ENCODE peak calls at places on chromosome 4, in five cellular contexts. T, J, W, C and N are unnamed samples.

GRCh38 chr4:177008071-177008835 is 215.5 kb upstream of the VEGFC start:
- DNase-seq in T (no peak), J (no peak), W (no peak), C (no peak), N (no peak)

GRCh38 chr4:133147365-133147821 is 1.7 kb upstream of the PCDH10 start:
- DNase-seq in T (no peak), J (no peak), W (no peak), C (peak; percentile 10), N (no peak)

GRCh38 chr4:85929926-85930325 is 429.9 kb downstream of the MAPK10 start:
- DNase-seq in T (no peak), J (peak; percentile 42), W (no peak), C (peak; percentile 40), N (no peak)

GRCh38 chr4:106773106-106773905 is 262.8 kb downstream of the DKK2 start:
- DNase-seq in T (no peak), J (no peak), W (no peak), C (no peak), N (no peak)

GRCh38 chr4:42371306-42372063 is 25.8 kb upstream of the SHISA3 start:
- DNase-seq in T (no peak), J (no peak), W (no peak), C (peak; percentile 57), N (no peak)

GRCh38 chr4:108834787-108835384 is 72.0 kb upstream of the ETNPPL start:
- DNase-seq in T (no peak), J (no peak), W (no peak), C (peak; percentile 53), N (no peak)

GRCh38 chr4:53132117-53132889 is 233.6 kb downstream of the SCFD2 start:
- DNase-seq in T (no peak), J (no peak), W (no peak), C (no peak), N (no peak)

GRCh38 chr4:137414802-137415201 is 117.5 kb downstream of the PCDH18 start:
- DNase-seq in T (no peak), J (no peak), W (no peak), C (no peak), N (no peak)

GRCh38 chr4:73762409-73762808 is 22.0 kb downstream of the CXCL8 start:
- DNase-seq in T (no peak), J (no peak), W (no peak), C (no peak), N (no peak)

GRCh38 chr4:39910064-39910463 is 67.6 kb downstream of the PDS5A start:
- DNase-seq in T (no peak), J (no peak), W (no peak), C (no peak), N (no peak)

GRCh38 chr4:113591982-113592381 is 169.6 kb downstream of the CAMK2D start:
- DNase-seq in T (no peak), J (no peak), W (no peak), C (no peak), N (no peak)

GRCh38 chr4:42655921-42656735 is 777 bp downstream of the ATP8A1 start:
- DNase-seq in T (peak; percentile 32), J (peak; percentile 51), W (peak; percentile 36), C (peak; percentile 37), N (no peak)

GRCh38 chr4:163679189-163679588 is 184.7 kb downstream of the TMA16 start:
- DNase-seq in T (no peak), J (no peak), W (no peak), C (peak; percentile 13), N (no peak)

GRCh38 chr4:36285784-36286480 is 4.5 kb downstream of the DTHD1 start:
- DNase-seq in T (no peak), J (no peak), W (no peak), C (no peak), N (no peak)

GRCh38 chr4:105994061-105994460 is 98.8 kb downstream of the NPNT start:
- DNase-seq in T (no peak), J (no peak), W (no peak), C (no peak), N (no peak)

GRCh38 chr4:1985287-1985686 is 23.5 kb downstream of the NELFA start:
- DNase-seq in T (no peak), J (no peak), W (no peak), C (no peak), N (no peak)

GRCh38 chr4:102537280-102537679 is 36.1 kb downstream of the NFKB1 start:
- DNase-seq in T (no peak), J (no peak), W (no peak), C (no peak), N (no peak)

GRCh38 chr4:148152868-148153630 is 289.2 kb downstream of the NR3C2 start:
- DNase-seq in T (no peak), J (no peak), W (no peak), C (no peak), N (no peak)

GRCh38 chr4:177391953-177392352 is 50.3 kb downstream of the AGA start:
- DNase-seq in T (no peak), J (no peak), W (no peak), C (no peak), N (no peak)

GRCh38 chr4:10066206-10066605 is 44.9 kb upstream of the SLC2A9 start:
- DNase-seq in T (no peak), J (no peak), W (no peak), C (no peak), N (no peak)

GRCh38 chr4:89486042-89486441 is 178.4 kb upstream of the GPRIN3 start:
- DNase-seq in T (no peak), J (no peak), W (no peak), C (peak; percentile 43), N (no peak)

GRCh38 chr4:8747467-8747841 is 124.2 kb downstream of the HMX1 start:
- DNase-seq in T (no peak), J (no peak), W (no peak), C (no peak), N (no peak)

GRCh38 chr4:8101213-8101781 is 57.3 kb downstream of the ABLIM2 start:
- DNase-seq in T (peak; percentile 99), J (peak; percentile 66), W (no peak), C (peak; percentile 65), N (no peak)

GRCh38 chr4:77151246-77151645 is 5.8 kb upstream of the CCNG2 start:
- DNase-seq in T (no peak), J (no peak), W (no peak), C (no peak), N (no peak)

GRCh38 chr4:20126906-20127305 is 124.8 kb upstream of the SLIT2 start:
- DNase-seq in T (no peak), J (no peak), W (no peak), C (no peak), N (no peak)

GRCh38 chr4:76155979-76156378 is 7.8 kb upstream of the NUP54 start:
- DNase-seq in T (no peak), J (no peak), W (no peak), C (no peak), N (no peak)

GRCh38 chr4:123463869-123464268 is 67.3 kb downstream of the SPRY1 start:
- DNase-seq in T (no peak), J (no peak), W (no peak), C (no peak), N (no peak)
- TF ChIP-seq CTCF in T (no peak), J (no peak), W (no peak), C (no peak), N (no peak)

GRCh38 chr4:140943887-140944515 is 187.8 kb upstream of the TBC1D9 start:
- DNase-seq in T (no peak), J (no peak), W (no peak), C (no peak), N (no peak)

GRCh38 chr4:140940589-140940988 is 184.4 kb upstream of the TBC1D9 start:
- DNase-seq in T (no peak), J (no peak), W (no peak), C (no peak), N (no peak)

GRCh38 chr4:140944539-140944938 is 188.4 kb upstream of the TBC1D9 start:
- DNase-seq in T (no peak), J (no peak), W (no peak), C (no peak), N (no peak)

GRCh38 chr4:140947507-140947906 is 185.8 kb downstream of the RNF150 start:
- DNase-seq in T (no peak), J (no peak), W (peak; percentile 58), C (no peak), N (no peak)

GRCh38 chr4:140943486-140943885 is 187.3 kb upstream of the TBC1D9 start:
- DNase-seq in T (no peak), J (no peak), W (no peak), C (no peak), N (no peak)
- H3K4me1 ChIP-seq in T (peaks cover 6% of the 10 kb centered on the region), J (no peaks in the 10 kb centered on the region), W (peaks cover 30% of the 10 kb centered on the region), C (peaks cover 7% of the 10 kb centered on the region), N (no peaks in the 10 kb centered on the region)

GRCh38 chr4:70705856-70706461 is 15.8 kb upstream of the RUFY3 start:
- DNase-seq in T (no peak), J (no peak), W (no peak), C (no peak), N (no peak)

GRCh38 chr4:70705146-70705855 is 16.5 kb upstream of the RUFY3 start:
- DNase-seq in T (peak; percentile 62), J (peak; percentile 77), W (peak; percentile 83), C (peak; percentile 84), N (peak; percentile 59)

GRCh38 chr4:70706516-70706915 is 15.2 kb upstream of the RUFY3 start:
- DNase-seq in T (no peak), J (no peak), W (no peak), C (no peak), N (peak; percentile 48)

GRCh38 chr4:70703695-70704332 is 15.5 kb downstream of the UTP3 start:
- DNase-seq in T (no peak), J (no peak), W (no peak), C (peak; percentile 12), N (no peak)

GRCh38 chr4:70704333-70705145 is 16.2 kb downstream of the UTP3 start:
- DNase-seq in T (peak; percentile 65), J (peak; percentile 85), W (peak; percentile 91), C (peak; percentile 95), N (peak; percentile 42)
- TF ChIP-seq CTCF in T (no peak), J (no peak), W (peak; percentile 37), C (peak; percentile 57), N (peak; percentile 44)

GRCh38 chr4:152536545-152537182 is 772 bp upstream of the FBXW7 start:
- DNase-seq in T (no peak), J (peak; percentile 35), W (no peak), C (peak; percentile 83), N (peak; percentile 35)

GRCh38 chr4:152535236-152535902 is 523 bp downstream of the FBXW7 start:
- DNase-seq in T (no peak), J (no peak), W (peak; percentile 41), C (peak; percentile 42), N (no peak)

GRCh38 chr4:152535903-152536544 is at the start of gene FBXW7:
- DNase-seq in T (peak; percentile 96), J (peak; percentile 100), W (peak; percentile 99), C (peak; percentile 99), N (peak; percentile 91)

GRCh38 chr4:152537881-152538280 is 2.0 kb upstream of the FBXW7 start:
- DNase-seq in T (no peak), J (no peak), W (no peak), C (no peak), N (no peak)

DNA sequence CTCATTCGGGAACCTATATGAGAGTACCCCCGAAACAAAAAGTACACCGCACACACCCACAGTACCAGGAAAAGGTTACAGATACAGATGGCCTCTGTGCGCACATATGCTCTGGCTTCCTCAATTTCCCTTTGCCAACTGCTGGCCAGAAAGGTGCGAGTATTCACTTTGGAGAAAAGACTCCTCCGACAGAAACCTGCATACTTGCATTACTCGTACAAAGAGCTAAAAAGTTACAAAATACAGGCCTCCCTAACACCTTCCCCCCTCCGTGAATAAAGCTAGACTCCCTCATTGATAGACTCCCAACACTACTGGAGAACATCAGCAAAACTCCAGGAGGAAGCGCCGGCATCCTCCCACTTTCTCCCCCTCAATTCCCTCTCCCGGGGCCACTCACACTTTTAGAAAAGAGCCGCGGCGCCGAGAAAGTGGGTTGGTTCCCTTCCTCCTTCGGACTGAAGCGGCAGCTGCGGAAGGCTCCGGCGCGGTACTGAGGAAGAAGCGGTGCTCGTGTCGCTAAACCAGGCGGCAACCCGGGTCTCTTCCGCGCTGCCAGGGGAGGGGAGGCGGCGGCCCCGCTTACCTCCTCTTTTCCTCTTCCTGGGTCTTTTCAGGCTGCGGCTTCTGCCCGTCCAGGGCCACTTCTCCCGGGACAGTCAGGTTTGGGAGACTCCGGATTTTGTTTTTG is 1.2 kb downstream of the FBXW7 start:
- DNase-seq in T (no peak), J (peak; percentile 43), W (peak; percentile 43), C (peak; percentile 57), N (no peak)
- H3K4me1 ChIP-seq in T (peaks cover 57% of the 10 kb centered on the region), J (no peaks in the 10 kb centered on the region), W (peaks cover 49% of the 10 kb centered on the region), C (peaks cover 16% of the 10 kb centered on the region), N (peaks cover 23% of the 10 kb centered on the region)